ENCODE peak calls at places on chromosomes 7 and 10, in eight cellular contexts. S, V, B, K, T, G, Z and J are unnamed samples. For H3K27me3, the result is how much of the 10 kb centered on the place peaks cover.

GRCh38 chr10:4283841-4284610 is 499.0 kb upstream of the KLF6 start:
- DNase-seq in S (no peak), V (peak), B (no peak), K (peak), T (no peak), G (no peak), Z (peak), J (no peak)

GRCh38 chr10:98096316-98096715 is 38.1 kb upstream of the R3HCC1L start:
- DNase-seq in S (no peak), V (no peak), B (no peak), K (no peak), T (no peak), G (no peak), Z (no peak), J (no peak)

GRCh38 chr7:25117226-25118047 is 7.6 kb downstream of the CYCS start:
- DNase-seq in S (no peak), V (no peak), B (no peak), K (no peak), T (no peak), G (no peak), Z (peak), J (no peak)

GRCh38 chr10:132861884-132862461 is 76.0 kb upstream of the NKX6-2 start:
- DNase-seq in S (peak), V (no peak), B (no peak), K (no peak), T (peak), G (no peak), Z (peak), J (no peak)

GRCh38 chr7:105017263-105018051 is 3.5 kb downstream of the KMT2E start:
- DNase-seq in S (no peak), V (no peak), B (no peak), K (no peak), T (no peak), G (no peak), Z (no peak), J (no peak)

GRCh38 chr7:118184392-118184899 is 482 bp downstream of the LSM8 start:
- DNase-seq in S (no peak), V (no peak), B (peak), K (no peak), T (no peak), G (no peak), Z (no peak), J (no peak)

GRCh38 chr10:97497572-97498075 is 598 bp downstream of the MMS19 start:
- DNase-seq in S (peak), V (peak), B (peak), K (peak), T (peak), G (peak), Z (peak), J (peak)

GRCh38 chr7:33888206-33888605 is 17.1 kb upstream of the BMPER start:
- DNase-seq in S (no peak), V (no peak), B (peak), K (no peak), T (peak), G (no peak), Z (no peak), J (no peak)

GRCh38 chr7:139523199-139523941 is at the start of gene CLEC2L:
- DNase-seq in S (no peak), V (no peak), B (no peak), K (peak), T (peak), G (no peak), Z (no peak), J (no peak)

GRCh38 chr10:89063465-89063864 is 72.9 kb downstream of the FAS start:
- DNase-seq in S (no peak), V (no peak), B (no peak), K (no peak), T (no peak), G (no peak), Z (no peak), J (no peak)

GRCh38 chr10:61063035-61063434 is 119.0 kb upstream of the RHOBTB1 start:
- DNase-seq in S (no peak), V (no peak), B (no peak), K (no peak), T (no peak), G (no peak), Z (no peak), J (no peak)

GRCh38 chr10:124573726-124574455 is 112.3 kb downstream of the LHPP start:
- DNase-seq in S (no peak), V (no peak), B (no peak), K (no peak), T (peak), G (no peak), Z (no peak), J (no peak)

GRCh38 chr10:96995851-96996250 is 163.8 kb downstream of the LCOR start:
- DNase-seq in S (no peak), V (no peak), B (peak), K (peak), T (no peak), G (no peak), Z (no peak), J (no peak)

GRCh38 chr10:113557389-113558321 is 4.8 kb downstream of the HABP2 start:
- DNase-seq in S (no peak), V (no peak), B (no peak), K (no peak), T (peak), G (no peak), Z (no peak), J (no peak)

GRCh38 chr10:96651998-96652431 is 65.2 kb upstream of the TM9SF3 start:
- DNase-seq in S (no peak), V (no peak), B (no peak), K (no peak), T (no peak), G (peak), Z (peak), J (no peak)

GRCh38 chr10:99667108-99667751 is 7.9 kb downstream of the ENTPD7 start:
- DNase-seq in S (no peak), V (no peak), B (peak), K (no peak), T (no peak), G (no peak), Z (no peak), J (no peak)

GRCh38 chr10:76085002-76085401 is 653.6 kb downstream of the LRMDA start:
- DNase-seq in S (no peak), V (no peak), B (no peak), K (no peak), T (no peak), G (no peak), Z (no peak), J (no peak)

GRCh38 chr10:44723654-44724053 is 187.5 kb upstream of the TMEM72 start:
- DNase-seq in S (no peak), V (no peak), B (peak), K (no peak), T (no peak), G (no peak), Z (no peak), J (no peak)

DNA sequence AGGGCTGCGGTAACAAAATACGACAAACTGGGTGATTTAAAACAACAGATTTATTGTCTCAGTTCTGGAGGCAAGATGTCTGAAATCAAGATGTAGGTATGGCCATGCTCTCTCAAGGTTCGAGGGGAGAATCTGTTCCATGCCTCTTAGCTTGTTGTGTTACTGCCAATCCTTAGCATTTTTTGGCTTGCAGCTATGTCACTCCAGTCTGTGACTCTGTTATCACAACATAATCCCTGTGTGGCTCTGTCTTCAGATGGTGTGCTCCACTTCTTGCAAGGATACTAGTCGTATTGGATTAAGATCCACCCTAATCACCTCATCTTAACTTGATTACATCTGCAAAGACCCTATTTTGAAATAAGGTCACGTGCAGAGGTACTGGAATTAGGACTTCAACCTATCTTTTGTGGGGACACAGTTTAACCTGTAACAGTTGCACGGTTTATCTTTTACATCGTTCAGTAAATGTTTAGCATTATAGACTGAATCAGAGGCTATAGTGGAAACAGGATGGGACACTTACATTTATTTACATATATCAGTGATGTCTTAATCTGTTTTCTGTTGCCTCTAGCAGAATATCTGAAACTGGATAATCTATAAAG is 3.1 kb downstream of the C1GALT1 start:
- DNase-seq in S (no peak), V (no peak), B (no peak), K (no peak), T (no peak), G (no peak), Z (no peak), J (no peak)
- H3K27ac ChIP-seq in S (no peak), V (no peak), B (no peak), K (no peak), T (no peak), G (no peak), Z (no peak), J (no peak)

GRCh38 chr10:31318854-31319601 is at the start of gene ZEB1:
- DNase-seq in S (peak), V (peak), B (peak), K (peak), T (peak), G (peak), Z (peak), J (peak)

GRCh38 chr10:31320179-31320597 is 1.2 kb downstream of the ZEB1 start:
- DNase-seq in S (peak), V (no peak), B (peak), K (peak), T (peak), G (peak), Z (peak), J (peak)

GRCh38 chr10:31320598-31321211 is 1.7 kb downstream of the ZEB1 start:
- DNase-seq in S (no peak), V (peak), B (peak), K (peak), T (peak), G (peak), Z (peak), J (peak)

GRCh38 chr10:31318382-31318853 is 598 bp upstream of the ZEB1 start:
- DNase-seq in S (no peak), V (peak), B (peak), K (peak), T (no peak), G (no peak), Z (no peak), J (peak)

GRCh38 chr10:31319602-31320178 is 674 bp downstream of the ZEB1 start:
- DNase-seq in S (no peak), V (no peak), B (no peak), K (peak), T (no peak), G (no peak), Z (no peak), J (no peak)
- TF ChIP-seq CTCF in S (no peak), V (no peak), B (no peak), K (no peak), T (no peak), G (no peak), Z (no peak), J (no peak)

GRCh38 chr10:71476249-71477011 is 79.7 kb downstream of the CDH23 start:
- DNase-seq in S (no peak), V (no peak), B (no peak), K (no peak), T (no peak), G (no peak), Z (peak), J (no peak)

GRCh38 chr10:71472912-71473311 is 76.2 kb downstream of the CDH23 start:
- DNase-seq in S (no peak), V (no peak), B (no peak), K (no peak), T (no peak), G (no peak), Z (no peak), J (no peak)

GRCh38 chr10:71473671-71474599 is 77.2 kb downstream of the CDH23 start:
- DNase-seq in S (no peak), V (no peak), B (no peak), K (no peak), T (no peak), G (no peak), Z (no peak), J (no peak)

GRCh38 chr10:71475243-71475871 is 78.6 kb downstream of the CDH23 start:
- DNase-seq in S (no peak), V (no peak), B (no peak), K (no peak), T (peak), G (no peak), Z (no peak), J (no peak)

GRCh38 chr10:71474702-71475242 is 78.1 kb downstream of the CDH23 start:
- DNase-seq in S (no peak), V (no peak), B (no peak), K (no peak), T (no peak), G (no peak), Z (no peak), J (no peak)
- H3K27me3 ChIP-seq in S (under half), V (under half), B (under half), K (under half), T (under half), G (under half), Z (under half), J (under half)

GRCh38 chr7:50353894-50354595 is 49.5 kb downstream of the IKZF1 start:
- DNase-seq in S (no peak), V (no peak), B (no peak), K (no peak), T (peak), G (no peak), Z (no peak), J (no peak)

GRCh38 chr7:50355817-50356178 is 51.3 kb downstream of the IKZF1 start:
- DNase-seq in S (no peak), V (no peak), B (no peak), K (peak), T (peak), G (no peak), Z (no peak), J (no peak)

GRCh38 chr7:50351267-50351666 is 46.8 kb downstream of the IKZF1 start:
- DNase-seq in S (no peak), V (no peak), B (no peak), K (no peak), T (no peak), G (no peak), Z (no peak), J (no peak)

GRCh38 chr7:50352282-50352681 is 47.8 kb downstream of the IKZF1 start:
- DNase-seq in S (no peak), V (no peak), B (no peak), K (no peak), T (no peak), G (no peak), Z (no peak), J (no peak)

DNA sequence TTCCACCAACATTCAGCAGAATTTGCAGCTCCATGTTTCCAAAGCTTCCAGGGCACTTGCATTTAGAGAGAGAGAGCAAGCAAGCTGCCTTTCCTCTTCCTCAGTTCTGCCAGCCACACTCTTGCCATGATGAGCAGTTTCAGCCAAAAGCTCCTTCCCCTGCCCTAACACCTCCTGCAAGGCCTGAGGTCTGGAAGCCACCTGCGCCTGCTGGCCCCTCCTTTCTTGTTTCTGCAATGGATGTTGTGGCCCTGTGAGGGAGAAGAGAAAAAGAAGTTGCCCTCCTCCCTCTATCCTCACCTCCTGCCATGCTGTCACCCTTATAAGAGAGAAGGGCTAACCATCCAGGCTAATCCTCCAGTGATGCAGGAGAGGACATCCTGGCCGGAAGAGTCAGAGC is 48.7 kb downstream of the IKZF1 start:
- DNase-seq in S (no peak), V (no peak), B (no peak), K (no peak), T (peak), G (no peak), Z (no peak), J (no peak)
- H3K27ac ChIP-seq in S (no peak), V (no peak), B (no peak), K (no peak), T (no peak), G (peak), Z (peak), J (peak)

GRCh38 chr7:100476903-100477870 is 1.8 kb downstream of the TSC22D4 start:
- DNase-seq in S (no peak), V (no peak), B (no peak), K (no peak), T (peak), G (peak), Z (peak), J (peak)
- TF ChIP-seq CTCF in S (peak), V (no peak), B (peak), K (peak), T (peak), G (peak), Z (no peak), J (no peak)

GRCh38 chr7:41699532-41699931 is 3.4 kb downstream of the INHBA start:
- DNase-seq in S (peak), V (no peak), B (no peak), K (peak), T (peak), G (no peak), Z (no peak), J (no peak)

GRCh38 chr7:41700044-41700471 is 2.8 kb downstream of the INHBA start:
- DNase-seq in S (no peak), V (no peak), B (no peak), K (no peak), T (peak), G (no peak), Z (no peak), J (no peak)

GRCh38 chr7:41701542-41701941 is 1.3 kb downstream of the INHBA start:
- DNase-seq in S (no peak), V (no peak), B (no peak), K (peak), T (no peak), G (no peak), Z (no peak), J (no peak)

GRCh38 chr7:41702635-41703371 is at the start of gene INHBA:
- DNase-seq in S (no peak), V (no peak), B (peak), K (no peak), T (no peak), G (no peak), Z (no peak), J (no peak)

DNA sequence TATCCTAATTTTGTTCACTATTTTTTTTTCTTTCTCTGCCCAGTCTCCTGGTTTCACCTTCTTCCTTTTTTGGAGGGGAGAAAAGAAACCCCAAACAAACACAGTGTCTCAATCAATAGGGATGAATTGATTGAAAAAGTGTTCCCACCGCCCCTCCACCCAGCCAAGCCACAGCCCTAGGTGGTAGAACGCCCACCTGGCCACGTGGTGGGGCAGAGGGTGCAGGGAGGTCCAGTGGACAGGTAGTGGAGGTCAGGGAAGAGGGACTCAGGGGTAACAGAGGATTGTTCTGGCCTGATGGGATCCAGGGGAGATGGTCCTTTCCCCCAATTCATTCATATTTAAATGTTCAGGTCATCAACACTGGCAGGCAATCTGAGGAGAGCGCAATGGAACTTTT is 1.8 kb downstream of the INHBA start:
- DNase-seq in S (no peak), V (no peak), B (no peak), K (no peak), T (no peak), G (no peak), Z (no peak), J (no peak)
- H3K27me3 ChIP-seq in S (under half), V (under half), B (under half), K (under half), T (half or more), G (under half), Z (under half), J (under half)

GRCh38 chr7:22566592-22566991 is 66.6 kb upstream of the STEAP1B start:
- DNase-seq in S (no peak), V (no peak), B (no peak), K (no peak), T (no peak), G (no peak), Z (no peak), J (no peak)

GRCh38 chr7:22566176-22566575 is 66.2 kb upstream of the STEAP1B start:
- DNase-seq in S (no peak), V (no peak), B (no peak), K (no peak), T (no peak), G (no peak), Z (no peak), J (no peak)

GRCh38 chr7:22564511-22565045 is 64.6 kb upstream of the STEAP1B start:
- DNase-seq in S (no peak), V (no peak), B (peak), K (no peak), T (no peak), G (no peak), Z (no peak), J (no peak)

GRCh38 chr7:22563621-22564241 is 63.7 kb upstream of the STEAP1B start:
- DNase-seq in S (no peak), V (no peak), B (peak), K (peak), T (peak), G (no peak), Z (no peak), J (no peak)

GRCh38 chr7:22565315-22565811 is 65.4 kb upstream of the STEAP1B start:
- DNase-seq in S (no peak), V (no peak), B (peak), K (peak), T (no peak), G (no peak), Z (no peak), J (no peak)
- H3K27ac ChIP-seq in S (peak), V (peak), B (peak), K (no peak), T (no peak), G (no peak), Z (peak), J (no peak)

GRCh38 chr7:47587976-47588375 is 6.1 kb upstream of the TNS3 start:
- DNase-seq in S (no peak), V (no peak), B (no peak), K (no peak), T (no peak), G (no peak), Z (peak), J (no peak)

GRCh38 chr7:47588704-47589225 is 6.9 kb upstream of the TNS3 start:
- DNase-seq in S (no peak), V (no peak), B (no peak), K (no peak), T (no peak), G (no peak), Z (peak), J (no peak)

GRCh38 chr7:47594406-47594805 is 12.5 kb upstream of the TNS3 start:
- DNase-seq in S (no peak), V (no peak), B (no peak), K (no peak), T (no peak), G (no peak), Z (no peak), J (no peak)

GRCh38 chr7:47591655-47592572 is 10.0 kb upstream of the TNS3 start:
- DNase-seq in S (no peak), V (no peak), B (no peak), K (no peak), T (no peak), G (no peak), Z (no peak), J (no peak)

DNA sequence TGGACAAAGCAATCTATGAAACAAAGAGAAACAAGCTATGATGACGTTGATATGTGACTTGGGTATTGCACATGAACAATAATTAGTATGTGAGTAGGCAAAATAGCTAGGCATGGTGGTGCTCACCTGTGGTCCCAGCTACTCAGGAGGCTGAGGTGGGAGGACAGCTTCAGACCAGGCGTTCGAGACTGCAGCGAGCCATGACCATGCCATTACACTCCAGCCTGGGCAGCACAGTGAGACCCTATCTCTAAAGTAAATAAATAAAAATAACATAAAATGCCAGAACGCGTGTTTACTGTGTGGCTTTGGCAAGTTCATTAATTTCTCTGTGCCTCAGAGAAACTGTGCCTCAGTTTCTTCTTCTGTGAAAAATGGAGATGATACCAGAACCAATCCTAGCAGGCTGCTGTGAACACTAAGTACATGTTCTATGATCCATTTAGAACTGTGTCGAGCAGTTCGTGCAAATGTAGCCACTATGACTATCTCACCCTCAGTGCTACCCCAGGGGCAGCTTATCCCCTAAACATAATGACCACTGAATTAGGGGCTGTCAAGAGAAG is 9.3 kb upstream of the TNS3 start:
- DNase-seq in S (no peak), V (no peak), B (no peak), K (no peak), T (no peak), G (no peak), Z (no peak), J (no peak)
- TF ChIP-seq CTCF in S (no peak), V (no peak), B (no peak), K (no peak), T (no peak), G (no peak), Z (no peak), J (no peak)